ENCODE peak calls at places on chromosomes 16 and 17, in ten cellular contexts. H, C, S, I, O, X, D, R, Y and T are unnamed samples.

GRCh38 chr17:17605747-17606083 is 14.2 kb upstream of the PEMT start:
- DNase-seq in H (no peak), C (no peak), S (no peak), I (no peak), O (no peak), X (no peak), D (no peak), R (no peak), Y (no peak), T (no peak)

GRCh38 chr17:30321314-30321713 is 12.5 kb downstream of the TMIGD1 start:
- DNase-seq in H (no peak), C (no peak), S (no peak), I (no peak), O (no peak), X (no peak), D (no peak), R (no peak), Y (no peak), T (peak; percentile 90)

GRCh38 chr16:86252596-86252995 is 257.7 kb upstream of the FOXF1 start:
- DNase-seq in H (no peak), C (no peak), S (peak; percentile 3), I (no peak), O (no peak), X (no peak), D (peak; percentile 10), R (peak; percentile 50), Y (no peak), T (no peak)

GRCh38 chr17:2002767-2003329 is 22.3 kb downstream of the RTN4RL1 start:
- DNase-seq in H (no peak), C (peak; percentile 43), S (no peak), I (no peak), O (no peak), X (no peak), D (no peak), R (no peak), Y (no peak), T (no peak)

GRCh38 chr17:44589316-44590071 is 32.2 kb downstream of the FZD2 start:
- DNase-seq in H (no peak), C (no peak), S (no peak), I (no peak), O (no peak), X (no peak), D (no peak), R (no peak), Y (no peak), T (no peak)

GRCh38 chr16:88533945-88534641 is 36.1 kb upstream of the ZC3H18 start:
- DNase-seq in H (peak; percentile 70), C (peak; percentile 44), S (peak; percentile 87), I (peak; percentile 92), O (peak; percentile 76), X (no peak), D (no peak), R (peak; percentile 85), Y (peak; percentile 60), T (no peak)

GRCh38 chr17:19002805-19003542 is 1.6 kb downstream of the FAM83G start:
- DNase-seq in H (no peak), C (no peak), S (no peak), I (no peak), O (peak; percentile 28), X (no peak), D (no peak), R (no peak), Y (no peak), T (no peak)

GRCh38 chr17:50459081-50459676 is 9.5 kb downstream of the CHAD start:
- DNase-seq in H (no peak), C (no peak), S (no peak), I (no peak), O (no peak), X (no peak), D (no peak), R (no peak), Y (no peak), T (no peak)

GRCh38 chr16:29808219-29808900 is 2.0 kb downstream of the MAZ start:
- DNase-seq in H (no peak), C (no peak), S (no peak), I (no peak), O (peak; percentile 40), X (no peak), D (no peak), R (no peak), Y (no peak), T (no peak)

GRCh38 chr17:1907818-1908698 is 78.3 kb downstream of the RPA1 start:
- DNase-seq in H (no peak), C (peak; percentile 15), S (peak; percentile 41), I (no peak), O (peak; percentile 12), X (no peak), D (no peak), R (peak; percentile 59), Y (no peak), T (no peak)